ENCODE peak calls at places on chromosomes 13 and 19, in four cellular contexts. One of them, this sample, is unnamed.

GRCh38 chr13:51731759-51732158 is 72.2 kb downstream of the DHRS12 start:
- DNase-seq in fibroblast of mammary gland: peak
- DNase-seq in CD8-positive, alpha-beta T cell: no peak
- DNase-seq in cardiac fibroblast: peak
- DNase-seq in this sample: peak

GRCh38 chr13:41268764-41269163 is 5.4 kb upstream of the MTRF1 start:
- DNase-seq in CD8-positive, alpha-beta T cell: no peak
- DNase-seq in fibroblast of mammary gland: peak
- DNase-seq in cardiac fibroblast: peak
- DNase-seq in this sample: no peak

GRCh38 chr13:101384929-101385328 is 31.4 kb downstream of the NALCN start:
- DNase-seq in CD8-positive, alpha-beta T cell: no peak
- DNase-seq in cardiac fibroblast: no peak
- DNase-seq in fibroblast of mammary gland: no peak
- DNase-seq in this sample: no peak

GRCh38 chr13:89755729-89756492 is 1591.6 kb upstream of the MIR17HG start:
- DNase-seq in CD8-positive, alpha-beta T cell: no peak
- DNase-seq in fibroblast of mammary gland: no peak
- DNase-seq in cardiac fibroblast: no peak
- DNase-seq in this sample: no peak

GRCh38 chr13:76455960-76456359 is 430.2 kb downstream of the KCTD12 start:
- DNase-seq in CD8-positive, alpha-beta T cell: no peak
- DNase-seq in fibroblast of mammary gland: peak
- DNase-seq in cardiac fibroblast: peak
- DNase-seq in this sample: no peak

GRCh38 chr13:74329978-74330377 is 195.8 kb upstream of the KLF12 start:
- DNase-seq in fibroblast of mammary gland: no peak
- DNase-seq in CD8-positive, alpha-beta T cell: no peak
- DNase-seq in cardiac fibroblast: no peak
- DNase-seq in this sample: no peak

GRCh38 chr13:40404967-40405716 is 261.3 kb downstream of the FOXO1 start:
- DNase-seq in fibroblast of mammary gland: no peak
- DNase-seq in CD8-positive, alpha-beta T cell: no peak
- DNase-seq in cardiac fibroblast: no peak
- DNase-seq in this sample: no peak

GRCh38 chr19:35006342-35006998 is 6.3 kb downstream of the GRAMD1A start:
- DNase-seq in cardiac fibroblast: peak
- DNase-seq in CD8-positive, alpha-beta T cell: no peak
- DNase-seq in fibroblast of mammary gland: peak
- DNase-seq in this sample: no peak

GRCh38 chr19:6217752-6218403 is 61.9 kb downstream of the MLLT1 start:
- DNase-seq in fibroblast of mammary gland: no peak
- DNase-seq in cardiac fibroblast: no peak
- DNase-seq in CD8-positive, alpha-beta T cell: no peak
- DNase-seq in this sample: no peak

GRCh38 chr13:33730147-33730546 is 87.8 kb upstream of the RFC3 start:
- DNase-seq in fibroblast of mammary gland: no peak
- DNase-seq in CD8-positive, alpha-beta T cell: no peak
- DNase-seq in cardiac fibroblast: no peak
- DNase-seq in this sample: no peak

GRCh38 chr13:105353654-105354053 is 1181.8 kb downstream of the EFNB2 start:
- DNase-seq in cardiac fibroblast: no peak
- DNase-seq in fibroblast of mammary gland: no peak
- DNase-seq in CD8-positive, alpha-beta T cell: no peak
- DNase-seq in this sample: no peak

GRCh38 chr19:54299126-54299498 is 13.9 kb downstream of the LILRA5 start:
- DNase-seq in fibroblast of mammary gland: no peak
- DNase-seq in cardiac fibroblast: no peak
- DNase-seq in CD8-positive, alpha-beta T cell: no peak
- DNase-seq in this sample: no peak

GRCh38 chr13:34941835-34942731 is at the start of gene NBEA:
- DNase-seq in CD8-positive, alpha-beta T cell: peak
- DNase-seq in cardiac fibroblast: peak
- DNase-seq in fibroblast of mammary gland: peak
- DNase-seq in this sample: peak

GRCh38 chr19:46639356-46640061 is 3.5 kb upstream of the GNG8 start:
- DNase-seq in cardiac fibroblast: peak
- DNase-seq in fibroblast of mammary gland: peak
- DNase-seq in CD8-positive, alpha-beta T cell: no peak
- DNase-seq in this sample: no peak

GRCh38 chr13:51339952-51340732 is 651 bp downstream of the SERPINE3 start:
- DNase-seq in CD8-positive, alpha-beta T cell: no peak
- DNase-seq in fibroblast of mammary gland: peak
- DNase-seq in cardiac fibroblast: peak
- DNase-seq in this sample: no peak

GRCh38 chr13:49343255-49343654 is 95.5 kb downstream of the CDADC1 start:
- DNase-seq in cardiac fibroblast: no peak
- DNase-seq in fibroblast of mammary gland: no peak
- DNase-seq in CD8-positive, alpha-beta T cell: no peak
- DNase-seq in this sample: no peak

This sample was measured in NCI-H526 treated with DMSO at 0.1 percent for 48 hours.